ENCODE peak calls at places on chromosomes 3 and 15, in seven cellular contexts. R is neural progenitor cell, X is uterus, U is upper lobe of right lung, Q is neural crest cell, S is progenitor cell of endocrine pancreas, Z is astrocyte of the cerebellum. F is an unnamed sample.

GRCh38 chr3:307182-307581 is 110.6 kb downstream of the CHL1 start:
- DNase-seq in R (no peak), X (no peak), U (no peak), Q (no peak), S (no peak), Z (no peak), F (no peak)

GRCh38 chr15:72155635-72156616 is 37.7 kb downstream of the SENP8 start:
- DNase-seq in R (peak; percentile 87), X (peak; percentile 86), U (peak; percentile 90), Q (peak; percentile 91), S (peak; percentile 76), Z (peak; percentile 70), F (peak; percentile 54)

GRCh38 chr15:36491912-36492311 is 87.5 kb upstream of the CDIN1 start:
- DNase-seq in R (no peak), X (no peak), U (no peak), Q (no peak), S (no peak), Z (no peak), F (no peak)

GRCh38 chr3:141441381-141442365 is 45.2 kb upstream of the RASA2 start:
- DNase-seq in R (peak; percentile 70), X (peak; percentile 69), U (peak; percentile 85), Q (peak; percentile 61), S (peak; percentile 35), Z (no peak), F (no peak)

GRCh38 chr15:53979051-53979788 is 979 bp downstream of the UNC13C start:
- DNase-seq in R (no peak), X (no peak), U (no peak), Q (no peak), S (no peak), Z (no peak), F (no peak)

GRCh38 chr15:80633235-80633634 is 61.9 kb upstream of the ABHD17C start:
- DNase-seq in R (no peak), X (no peak), U (no peak), Q (no peak), S (no peak), Z (no peak), F (no peak)

GRCh38 chr15:79366691-79367090 is 55.8 kb downstream of the TMED3 start:
- DNase-seq in R (no peak), X (no peak), U (no peak), Q (no peak), S (no peak), Z (no peak), F (no peak)

GRCh38 chr3:126394179-126394976 is at the start of gene CFAP100:
- DNase-seq in R (peak; percentile 95), X (no peak), U (peak; percentile 79), Q (peak; percentile 59), S (peak; percentile 34), Z (no peak), F (no peak)

GRCh38 chr3:193145248-193145647 is 95.8 kb upstream of the PLAAT1 start:
- DNase-seq in R (no peak), X (no peak), U (no peak), Q (no peak), S (no peak), Z (no peak), F (no peak)

GRCh38 chr15:34802371-34802770 is 7.0 kb upstream of the ACTC1 start:
- DNase-seq in R (no peak), X (no peak), U (no peak), Q (no peak), S (no peak), Z (no peak), F (no peak)

GRCh38 chr3:41460736-41461135 is 261.4 kb downstream of the CTNNB1 start:
- DNase-seq in R (no peak), X (no peak), U (no peak), Q (no peak), S (no peak), Z (no peak), F (no peak)

GRCh38 chr3:41464858-41465257 is 265.6 kb downstream of the CTNNB1 start:
- DNase-seq in R (no peak), X (no peak), U (no peak), Q (no peak), S (no peak), Z (no peak), F (no peak)

GRCh38 chr3:41467481-41467880 is 268.2 kb downstream of the CTNNB1 start:
- DNase-seq in R (no peak), X (no peak), U (no peak), Q (no peak), S (no peak), Z (no peak), F (no peak)

GRCh38 chr3:41462103-41462691 is 262.9 kb downstream of the CTNNB1 start:
- DNase-seq in R (no peak), X (no peak), U (no peak), Q (no peak), S (no peak), Z (peak; percentile 1), F (no peak)

GRCh38 chr3:41464401-41464800 is 265.1 kb downstream of the CTNNB1 start:
- DNase-seq in R (no peak), X (no peak), U (no peak), Q (no peak), S (no peak), Z (no peak), F (no peak)
- TF ChIP-seq CTCF in R (no peak), X (no peak), U (no peak), Q (no peak), S (no peak), Z (no peak), F (no peak)

DNA sequence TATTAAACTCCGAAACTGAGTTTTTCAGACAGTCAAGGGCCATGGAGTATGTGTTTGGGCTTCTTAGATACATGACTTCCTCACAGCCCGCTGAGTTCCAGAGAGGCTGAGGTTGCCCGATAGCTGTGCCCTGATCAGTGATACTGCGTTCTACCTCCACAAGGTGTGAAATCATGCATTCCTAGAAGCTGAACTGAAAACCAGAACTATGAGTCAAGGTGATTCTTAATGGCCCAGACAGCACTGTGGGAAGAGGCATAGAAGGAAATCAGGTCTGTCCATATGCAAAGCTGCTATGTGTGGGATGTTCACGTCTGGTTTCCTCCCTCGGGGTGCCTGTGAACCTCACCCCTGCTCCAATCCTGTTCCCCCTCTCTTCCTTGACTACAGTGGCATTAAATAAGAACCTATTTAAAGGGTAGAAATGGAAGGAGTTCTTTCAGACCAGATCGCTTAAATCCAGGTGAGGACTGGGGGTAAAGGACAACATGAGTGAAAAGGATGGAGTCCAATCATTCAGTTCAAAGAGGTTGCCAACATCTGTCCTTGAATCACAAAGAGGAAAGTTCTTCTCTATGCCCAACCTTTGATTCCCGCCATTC is 74.3 kb downstream of the MYO1E start:
- DNase-seq in R (no peak), X (no peak), U (no peak), Q (no peak), S (no peak), Z (no peak), F (no peak)
- TF ChIP-seq CTCF in R (no peak), X (no peak), U (no peak), Q (no peak), S (no peak), Z (no peak), F (no peak)

GRCh38 chr15:56428821-56429458 is 36.0 kb downstream of the MNS1 start:
- DNase-seq in R (peak; percentile 11), X (no peak), U (no peak), Q (no peak), S (no peak), Z (peak; percentile 29), F (no peak)
- TF ChIP-seq CTCF in R (peak; percentile 74), X (peak; percentile 23), U (peak; percentile 54), Q (peak; percentile 69), S (peak; percentile 66), Z (peak; percentile 17), F (peak; percentile 44)

GRCh38 chr3:39211332-39212130 is 19.1 kb upstream of the XIRP1 start:
- DNase-seq in R (no peak), X (no peak), U (no peak), Q (no peak), S (no peak), Z (no peak), F (no peak)
- TF ChIP-seq CTCF in R (no peak), X (no peak), U (no peak), Q (no peak), S (no peak), Z (no peak), F (no peak)